ENCODE peak calls at places on chromosomes 11 and 22, in ten cellular contexts. One of them, this sample, is unnamed.

GRCh38 chr11:76625787-76626186 is 44.8 kb downstream of the LRRC32 start:
- DNase-seq in fibroblast of lung: no peak
- DNase-seq in heart left ventricle: no peak
- DNase-seq in HFFc6: no peak
- DNase-seq in A549: peak
- DNase-seq in suprapubic skin: no peak
- DNase-seq in upper lobe of left lung: no peak
- DNase-seq in tibial nerve: no peak
- DNase-seq in upper lobe of right lung: no peak
- DNase-seq in GM12865: no peak
- DNase-seq in this sample: no peak

GRCh38 chr11:121547574-121547973 is 94.8 kb upstream of the SORL1-AS1 start:
- DNase-seq in fibroblast of lung: no peak
- DNase-seq in heart left ventricle: no peak
- DNase-seq in HFFc6: no peak
- DNase-seq in A549: no peak
- DNase-seq in suprapubic skin: no peak
- DNase-seq in upper lobe of left lung: no peak
- DNase-seq in tibial nerve: no peak
- DNase-seq in upper lobe of right lung: no peak
- DNase-seq in GM12865: no peak
- DNase-seq in this sample: no peak

GRCh38 chr11:74896311-74896710 is 52.6 kb downstream of the XRRA1 start:
- DNase-seq in fibroblast of lung: no peak
- DNase-seq in heart left ventricle: no peak
- DNase-seq in HFFc6: no peak
- DNase-seq in A549: no peak
- DNase-seq in suprapubic skin: no peak
- DNase-seq in upper lobe of left lung: no peak
- DNase-seq in tibial nerve: no peak
- DNase-seq in upper lobe of right lung: no peak
- DNase-seq in GM12865: no peak
- DNase-seq in this sample: no peak

GRCh38 chr11:7046474-7046873 is 26.2 kb downstream of the NLRP14 start:
- DNase-seq in fibroblast of lung: peak
- DNase-seq in heart left ventricle: no peak
- DNase-seq in HFFc6: peak
- DNase-seq in A549: no peak
- DNase-seq in suprapubic skin: no peak
- DNase-seq in upper lobe of left lung: no peak
- DNase-seq in tibial nerve: no peak
- DNase-seq in upper lobe of right lung: no peak
- DNase-seq in GM12865: no peak
- DNase-seq in this sample: no peak

GRCh38 chr11:65262381-65262680 is 569 bp downstream of the POLA2 start:
- DNase-seq in fibroblast of lung: no peak
- DNase-seq in heart left ventricle: no peak
- DNase-seq in HFFc6: no peak
- DNase-seq in A549: no peak
- DNase-seq in suprapubic skin: no peak
- DNase-seq in upper lobe of left lung: peak
- DNase-seq in tibial nerve: peak
- DNase-seq in upper lobe of right lung: no peak
- DNase-seq in GM12865: no peak
- DNase-seq in this sample: no peak

GRCh38 chr11:126459691-126460404 is 104.4 kb downstream of the ST3GAL4 start:
- DNase-seq in fibroblast of lung: peak
- DNase-seq in heart left ventricle: no peak
- DNase-seq in HFFc6: no peak
- DNase-seq in A549: no peak
- DNase-seq in suprapubic skin: no peak
- DNase-seq in upper lobe of left lung: no peak
- DNase-seq in tibial nerve: no peak
- DNase-seq in upper lobe of right lung: no peak
- DNase-seq in GM12865: no peak
- DNase-seq in this sample: no peak

GRCh38 chr11:30342736-30343166 is 19.8 kb downstream of the ARL14EP start:
- DNase-seq in fibroblast of lung: no peak
- DNase-seq in heart left ventricle: no peak
- DNase-seq in HFFc6: no peak
- DNase-seq in A549: no peak
- DNase-seq in suprapubic skin: no peak
- DNase-seq in upper lobe of left lung: no peak
- DNase-seq in tibial nerve: no peak
- DNase-seq in upper lobe of right lung: no peak
- DNase-seq in GM12865: peak
- DNase-seq in this sample: peak

GRCh38 chr11:44002191-44003093 is 45.3 kb upstream of the ACCSL start:
- DNase-seq in fibroblast of lung: no peak
- DNase-seq in heart left ventricle: no peak
- DNase-seq in HFFc6: no peak
- DNase-seq in A549: no peak
- DNase-seq in suprapubic skin: no peak
- DNase-seq in upper lobe of left lung: no peak
- DNase-seq in tibial nerve: no peak
- DNase-seq in upper lobe of right lung: no peak
- DNase-seq in GM12865: no peak
- DNase-seq in this sample: no peak

GRCh38 chr11:97279341-97279740 is 889.5 kb downstream of the JRKL start:
- DNase-seq in fibroblast of lung: no peak
- DNase-seq in heart left ventricle: no peak
- DNase-seq in HFFc6: no peak
- DNase-seq in A549: no peak
- DNase-seq in suprapubic skin: no peak
- DNase-seq in upper lobe of left lung: no peak
- DNase-seq in tibial nerve: no peak
- DNase-seq in upper lobe of right lung: no peak
- DNase-seq in GM12865: no peak
- DNase-seq in this sample: no peak

GRCh38 chr11:68673291-68673930 is 10.9 kb upstream of the GAL start:
- DNase-seq in fibroblast of lung: peak
- DNase-seq in heart left ventricle: no peak
- DNase-seq in HFFc6: no peak
- DNase-seq in A549: no peak
- DNase-seq in suprapubic skin: no peak
- DNase-seq in upper lobe of left lung: no peak
- DNase-seq in tibial nerve: no peak
- DNase-seq in upper lobe of right lung: peak
- DNase-seq in GM12865: no peak
- DNase-seq in this sample: no peak

GRCh38 chr11:126840201-126840886 is 160.2 kb downstream of the KIRREL3 start:
- DNase-seq in fibroblast of lung: peak
- DNase-seq in heart left ventricle: no peak
- DNase-seq in HFFc6: peak
- DNase-seq in A549: no peak
- DNase-seq in suprapubic skin: no peak
- DNase-seq in upper lobe of left lung: no peak
- DNase-seq in tibial nerve: no peak
- DNase-seq in upper lobe of right lung: no peak
- DNase-seq in GM12865: no peak
- DNase-seq in this sample: no peak

GRCh38 chr11:31645747-31646146 is 136.2 kb downstream of the ELP4 start:
- DNase-seq in fibroblast of lung: peak
- DNase-seq in heart left ventricle: no peak
- DNase-seq in HFFc6: peak
- DNase-seq in A549: peak
- DNase-seq in suprapubic skin: no peak
- DNase-seq in upper lobe of left lung: no peak
- DNase-seq in tibial nerve: no peak
- DNase-seq in upper lobe of right lung: no peak
- DNase-seq in GM12865: no peak
- DNase-seq in this sample: no peak

GRCh38 chr22:30855266-30855665 is 113.3 kb downstream of the MORC2 start:
- DNase-seq in fibroblast of lung: no peak
- DNase-seq in heart left ventricle: no peak
- DNase-seq in HFFc6: no peak
- DNase-seq in A549: no peak
- DNase-seq in suprapubic skin: peak
- DNase-seq in upper lobe of left lung: no peak
- DNase-seq in tibial nerve: no peak
- DNase-seq in upper lobe of right lung: peak
- DNase-seq in GM12865: no peak
- DNase-seq in this sample: no peak

GRCh38 chr22:40121463-40121862 is 56.3 kb upstream of the TNRC6B start:
- DNase-seq in fibroblast of lung: no peak
- DNase-seq in heart left ventricle: no peak
- DNase-seq in HFFc6: no peak
- DNase-seq in A549: no peak
- DNase-seq in suprapubic skin: no peak
- DNase-seq in upper lobe of left lung: no peak
- DNase-seq in tibial nerve: no peak
- DNase-seq in upper lobe of right lung: no peak
- DNase-seq in GM12865: no peak
- DNase-seq in this sample: no peak

GRCh38 chr11:112179601-112180000 is 4.3 kb downstream of the BCO2 start:
- DNase-seq in fibroblast of lung: no peak
- DNase-seq in heart left ventricle: no peak
- DNase-seq in HFFc6: no peak
- DNase-seq in A549: no peak
- DNase-seq in suprapubic skin: no peak
- DNase-seq in upper lobe of left lung: no peak
- DNase-seq in tibial nerve: no peak
- DNase-seq in upper lobe of right lung: no peak
- DNase-seq in GM12865: peak
- DNase-seq in this sample: no peak

GRCh38 chr11:86782781-86783180 is 17.6 kb upstream of the PRSS23 start:
- DNase-seq in fibroblast of lung: no peak
- DNase-seq in heart left ventricle: no peak
- DNase-seq in HFFc6: no peak
- DNase-seq in A549: no peak
- DNase-seq in suprapubic skin: no peak
- DNase-seq in upper lobe of left lung: no peak
- DNase-seq in tibial nerve: no peak
- DNase-seq in upper lobe of right lung: no peak
- DNase-seq in GM12865: no peak
- DNase-seq in this sample: no peak

GRCh38 chr11:86784247-86784681 is 16.1 kb upstream of the PRSS23 start:
- DNase-seq in fibroblast of lung: no peak
- DNase-seq in heart left ventricle: no peak
- DNase-seq in HFFc6: peak
- DNase-seq in A549: no peak
- DNase-seq in suprapubic skin: no peak
- DNase-seq in upper lobe of left lung: no peak
- DNase-seq in tibial nerve: no peak
- DNase-seq in upper lobe of right lung: no peak
- DNase-seq in GM12865: no peak
- DNase-seq in this sample: no peak

GRCh38 chr11:86787018-86787417 is 13.3 kb upstream of the PRSS23 start:
- DNase-seq in fibroblast of lung: no peak
- DNase-seq in heart left ventricle: no peak
- DNase-seq in HFFc6: no peak
- DNase-seq in A549: no peak
- DNase-seq in suprapubic skin: no peak
- DNase-seq in upper lobe of left lung: no peak
- DNase-seq in tibial nerve: no peak
- DNase-seq in upper lobe of right lung: no peak
- DNase-seq in GM12865: no peak
- DNase-seq in this sample: no peak

GRCh38 chr11:86785576-86785975 is 14.8 kb upstream of the PRSS23 start:
- DNase-seq in fibroblast of lung: no peak
- DNase-seq in heart left ventricle: no peak
- DNase-seq in HFFc6: peak
- DNase-seq in A549: no peak
- DNase-seq in suprapubic skin: no peak
- DNase-seq in upper lobe of left lung: no peak
- DNase-seq in tibial nerve: no peak
- DNase-seq in upper lobe of right lung: no peak
- DNase-seq in GM12865: no peak
- DNase-seq in this sample: no peak

GRCh38 chr11:86781546-86781945 is 18.8 kb upstream of the PRSS23 start:
- DNase-seq in fibroblast of lung: no peak
- DNase-seq in heart left ventricle: no peak
- DNase-seq in HFFc6: no peak
- DNase-seq in A549: no peak
- DNase-seq in suprapubic skin: no peak
- DNase-seq in upper lobe of left lung: no peak
- DNase-seq in tibial nerve: no peak
- DNase-seq in upper lobe of right lung: no peak
- DNase-seq in GM12865: no peak
- DNase-seq in this sample: no peak
- TF ChIP-seq CTCF in fibroblast of lung: no peak
- TF ChIP-seq CTCF in heart left ventricle: no peak
- TF ChIP-seq CTCF in HFFc6: no peak
- TF ChIP-seq CTCF in A549: no peak
- TF ChIP-seq CTCF in suprapubic skin: no peak
- TF ChIP-seq CTCF in upper lobe of left lung: no peak
- TF ChIP-seq CTCF in tibial nerve: no peak
- TF ChIP-seq CTCF in upper lobe of right lung: no peak
- TF ChIP-seq CTCF in GM12865: no peak
- TF ChIP-seq CTCF in this sample: no peak

GRCh38 chr11:116840224-116840745 is 2.9 kb upstream of the APOA1 start:
- DNase-seq in fibroblast of lung: no peak
- DNase-seq in heart left ventricle: no peak
- DNase-seq in HFFc6: no peak
- DNase-seq in A549: no peak
- DNase-seq in suprapubic skin: peak
- DNase-seq in upper lobe of left lung: no peak
- DNase-seq in tibial nerve: no peak
- DNase-seq in upper lobe of right lung: no peak
- DNase-seq in GM12865: peak
- DNase-seq in this sample: no peak
- TF ChIP-seq CTCF in fibroblast of lung: peak
- TF ChIP-seq CTCF in heart left ventricle: peak
- TF ChIP-seq CTCF in HFFc6: peak
- TF ChIP-seq CTCF in A549: no peak
- TF ChIP-seq CTCF in suprapubic skin: no peak
- TF ChIP-seq CTCF in upper lobe of left lung: no peak
- TF ChIP-seq CTCF in tibial nerve: no peak
- TF ChIP-seq CTCF in upper lobe of right lung: peak
- TF ChIP-seq CTCF in GM12865: peak
- TF ChIP-seq CTCF in this sample: peak

GRCh38 chr22:33126881-33127280 is 68.7 kb upstream of the SYN3 start:
- DNase-seq in fibroblast of lung: no peak
- DNase-seq in heart left ventricle: no peak
- DNase-seq in HFFc6: no peak
- DNase-seq in A549: peak
- DNase-seq in suprapubic skin: no peak
- DNase-seq in upper lobe of left lung: no peak
- DNase-seq in tibial nerve: no peak
- DNase-seq in upper lobe of right lung: no peak
- DNase-seq in GM12865: no peak
- DNase-seq in this sample: no peak
- TF ChIP-seq CTCF in fibroblast of lung: no peak
- TF ChIP-seq CTCF in heart left ventricle: no peak
- TF ChIP-seq CTCF in HFFc6: no peak
- TF ChIP-seq CTCF in A549: peak
- TF ChIP-seq CTCF in suprapubic skin: no peak
- TF ChIP-seq CTCF in upper lobe of left lung: no peak
- TF ChIP-seq CTCF in tibial nerve: no peak
- TF ChIP-seq CTCF in upper lobe of right lung: no peak
- TF ChIP-seq CTCF in GM12865: no peak
- TF ChIP-seq CTCF in this sample: no peak

DNA sequence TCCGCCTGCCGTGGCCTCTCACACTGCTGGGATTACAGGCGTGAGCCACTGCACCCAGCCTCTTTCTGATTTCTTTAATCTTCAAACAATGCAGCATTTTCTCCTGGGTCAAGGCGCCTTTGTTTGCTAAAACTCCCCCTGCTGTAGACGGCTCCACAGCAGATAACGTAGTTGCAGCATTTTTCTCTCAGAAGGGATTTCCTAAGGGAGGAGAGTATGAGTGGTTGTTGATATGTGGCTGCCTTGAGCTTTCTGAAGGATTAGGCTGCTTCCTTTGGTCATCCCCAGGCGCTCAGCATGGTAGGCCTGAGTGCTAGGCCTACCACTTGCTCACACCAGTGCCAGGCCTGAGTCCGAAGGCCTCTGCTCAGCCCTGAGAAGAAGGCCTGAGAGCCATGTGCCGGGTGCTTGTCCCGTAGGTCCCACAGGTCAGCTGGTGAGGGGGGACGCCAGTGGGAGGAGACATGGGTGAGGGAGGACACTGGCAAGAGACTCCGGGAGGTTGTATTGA is 18.1 kb downstream of the SMARCB1 start:
- DNase-seq in fibroblast of lung: no peak
- DNase-seq in heart left ventricle: no peak
- DNase-seq in HFFc6: no peak
- DNase-seq in A549: no peak
- DNase-seq in suprapubic skin: no peak
- DNase-seq in upper lobe of left lung: no peak
- DNase-seq in tibial nerve: no peak
- DNase-seq in upper lobe of right lung: no peak
- DNase-seq in GM12865: no peak
- DNase-seq in this sample: no peak
- TF ChIP-seq CTCF in fibroblast of lung: no peak
- TF ChIP-seq CTCF in heart left ventricle: no peak
- TF ChIP-seq CTCF in HFFc6: no peak
- TF ChIP-seq CTCF in A549: no peak
- TF ChIP-seq CTCF in suprapubic skin: no peak
- TF ChIP-seq CTCF in upper lobe of left lung: no peak
- TF ChIP-seq CTCF in tibial nerve: no peak
- TF ChIP-seq CTCF in upper lobe of right lung: no peak
- TF ChIP-seq CTCF in GM12865: no peak
- TF ChIP-seq CTCF in this sample: no peak